ENCODE peak calls at places on chromosomes 2 and 18, in five cellular contexts. H is hepatocyte, U is Peyer's patch, N is foreskin fibroblast, M is WERI-Rb-1. P is an unnamed sample.

GRCh38 chr2:223647258-223647952 is 45.2 kb upstream of the SCG2 start:
- DNase-seq in N (peak; percentile 29), U (no peak), H (no peak), M (no peak), P (no peak)

GRCh38 chr18:8893221-8893620 is 187.9 kb downstream of the MTCL1 start:
- DNase-seq in M (no peak), N (no peak), U (no peak), H (no peak), P (no peak)

GRCh38 chr2:173898178-173898668 is 67.0 kb downstream of the SP3 start:
- DNase-seq in M (no peak), U (no peak), N (no peak), H (no peak), P (no peak)

GRCh38 chr2:47288864-47289263 is 114.1 kb upstream of the MSH2 start:
- DNase-seq in M (no peak), N (peak; percentile 82), U (no peak), H (no peak), P (peak; percentile 98)

GRCh38 chr18:48836231-48836805 is 114.4 kb downstream of the SMAD7 start:
- DNase-seq in U (no peak), N (no peak), M (no peak), H (no peak), P (no peak)

GRCh38 chr18:56382541-56382940 is 255.9 kb downstream of the TXNL1 start:
- DNase-seq in N (no peak), M (no peak), H (no peak), U (no peak), P (peak; percentile 51)

GRCh38 chr2:143148757-143149156 is 19.5 kb downstream of the ARHGAP15 start:
- DNase-seq in U (no peak), N (no peak), M (no peak), H (no peak), P (no peak)

GRCh38 chr2:230326453-230327417 is at the start of gene SP140L:
- DNase-seq in M (no peak), H (peak; percentile 72), U (peak; percentile 84), N (peak; percentile 75), P (peak; percentile 83)

GRCh38 chr2:15425707-15426106 is 135.4 kb downstream of the NBAS start:
- DNase-seq in M (no peak), U (no peak), H (peak; percentile 16), N (no peak), P (no peak)

GRCh38 chr2:122072666-122073065 is 317.2 kb downstream of the TSN start:
- DNase-seq in H (no peak), U (no peak), M (no peak), N (no peak), P (peak; percentile 34)

GRCh38 chr2:46146866-46147502 is 150.2 kb upstream of the EPAS1 start:
- DNase-seq in M (no peak), N (no peak), U (no peak), H (no peak), P (no peak)

GRCh38 chr2:158988501-158988900 is 20.1 kb downstream of the TANC1 start:
- DNase-seq in N (no peak), U (no peak), M (no peak), H (no peak), P (no peak)

GRCh38 chr2:181573140-181573736 is 83.7 kb downstream of the CERKL start:
- DNase-seq in H (peak; percentile 47), N (peak; percentile 9), U (no peak), M (no peak), P (peak; percentile 33)

GRCh38 chr2:169039702-169040101 is 8.6 kb upstream of the ABCB11 start:
- DNase-seq in N (no peak), M (no peak), H (no peak), U (no peak), P (no peak)

GRCh38 chr2:216302981-216303676 is 69.2 kb downstream of the MARCHF4 start:
- DNase-seq in H (no peak), M (no peak), U (no peak), N (no peak), P (peak; percentile 95)

GRCh38 chr18:2050702-2051201 is 520.6 kb downstream of the METTL4 start:
- DNase-seq in M (no peak), H (no peak), U (no peak), N (no peak), P (no peak)

GRCh38 chr18:48455555-48456478 is 46.6 kb upstream of the ZBTB7C start:
- DNase-seq in H (peak; percentile 49), M (no peak), N (peak; percentile 64), U (no peak), P (peak; percentile 94)

GRCh38 chr2:138010890-138011289 is 46.6 kb downstream of the HNMT start:
- DNase-seq in N (no peak), M (no peak), H (no peak), U (no peak), P (no peak)

GRCh38 chr2:55051026-55051866 is 995 bp upstream of the RTN4 start:
- DNase-seq in N (peak; percentile 99), M (no peak), H (peak; percentile 87), U (peak; percentile 37), P (peak; percentile 100)

DNA sequence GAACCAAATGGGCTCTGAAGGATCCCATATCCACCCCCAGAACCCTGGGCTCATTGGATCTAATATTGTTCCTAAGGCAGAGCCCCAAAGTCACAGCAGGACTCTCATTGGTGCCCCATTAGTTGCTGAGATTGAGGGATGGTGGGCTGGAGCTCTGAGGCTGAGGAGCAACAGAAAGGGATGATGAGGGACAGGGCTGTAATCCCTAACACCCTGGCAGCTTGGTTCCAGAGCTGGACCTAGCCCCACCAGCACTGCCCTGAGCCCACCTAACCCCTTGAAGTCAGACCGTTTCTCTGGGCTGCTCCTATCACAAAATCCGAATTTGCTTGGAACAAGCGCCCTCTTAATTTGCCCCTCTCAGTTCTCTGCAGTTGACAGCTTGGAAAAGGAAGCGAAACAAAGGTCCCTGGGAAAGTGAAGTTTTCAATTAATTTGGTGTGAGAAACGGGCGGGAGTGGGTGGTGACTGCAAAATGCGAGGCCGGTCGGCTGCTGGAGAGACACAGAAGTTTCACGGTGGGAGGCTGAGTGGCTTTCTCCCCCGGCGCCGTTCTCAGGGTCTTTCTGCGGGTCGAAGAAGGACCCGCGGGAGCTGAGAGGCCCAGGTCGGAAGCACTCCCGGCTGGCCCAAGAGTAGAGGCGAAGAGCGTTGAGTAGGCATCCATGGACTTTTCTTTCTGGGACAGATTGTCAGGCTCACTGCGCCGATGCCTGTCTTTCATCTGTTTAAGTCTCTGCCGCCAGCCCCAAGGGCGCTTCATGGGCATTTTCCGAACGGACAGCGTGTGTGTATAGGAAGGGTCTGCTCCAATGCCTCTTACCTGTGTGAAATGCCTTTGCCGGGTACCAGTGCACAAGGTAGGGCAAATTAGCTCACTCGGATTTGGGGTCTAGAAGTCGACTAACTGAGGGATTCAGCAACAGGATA is 927 bp upstream of the HOXD13 start:
- DNase-seq in U (no peak), H (no peak), N (no peak), M (no peak), P (no peak)
- H3K4me3 ChIP-seq in U (no peak overlapping the region), H (peak overlapping the region; percentile 21), N (no peak overlapping the region), M (no peak overlapping the region), P (no peak overlapping the region)

DNA sequence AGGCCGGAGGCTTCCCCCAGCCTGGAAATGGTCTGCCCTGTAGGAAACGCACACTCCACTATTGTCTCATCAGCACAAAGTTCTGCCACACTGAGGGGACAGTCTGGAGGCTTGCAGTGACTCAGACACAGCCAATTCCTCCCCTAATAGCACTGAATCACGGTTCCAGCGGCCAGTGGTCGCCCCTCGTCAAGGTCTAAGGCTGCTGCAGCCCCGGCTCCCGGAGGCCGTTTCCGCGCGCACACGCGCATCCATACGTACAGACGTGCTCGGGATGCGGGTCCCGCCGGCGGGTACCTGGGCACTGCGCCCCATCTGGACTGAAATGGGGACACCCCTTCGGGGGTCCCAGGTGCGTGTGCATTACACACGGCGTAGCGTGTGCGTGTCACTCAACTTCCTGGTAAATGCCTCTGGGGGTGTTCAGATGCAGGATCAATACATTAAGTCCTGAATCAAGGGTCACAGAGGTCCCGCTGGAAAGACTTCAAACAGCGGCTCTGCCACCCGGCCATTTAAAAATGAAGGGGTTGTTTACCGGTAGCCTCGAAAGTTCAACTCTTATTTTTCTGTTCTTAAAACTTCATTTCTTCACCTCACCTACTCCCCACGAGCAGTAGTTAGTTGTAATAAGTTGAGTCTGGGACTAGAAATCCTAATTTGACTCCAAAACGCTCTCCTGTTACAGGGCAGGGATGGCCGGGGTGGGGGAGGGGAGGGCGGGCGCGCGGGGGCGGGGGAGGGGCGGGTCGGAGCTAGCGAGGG is 575 bp upstream of the ZNF516 start:
- DNase-seq in M (peak; percentile 59), H (peak; percentile 69), N (peak; percentile 50), U (no peak), P (peak; percentile 39)
- H3K4me3 ChIP-seq in M (peak overlapping the region; percentile 80), H (peak overlapping the region; percentile 64), N (peak overlapping the region; percentile 84), U (peak overlapping the region; percentile 52), P (peak overlapping the region; percentile 86)

DNA sequence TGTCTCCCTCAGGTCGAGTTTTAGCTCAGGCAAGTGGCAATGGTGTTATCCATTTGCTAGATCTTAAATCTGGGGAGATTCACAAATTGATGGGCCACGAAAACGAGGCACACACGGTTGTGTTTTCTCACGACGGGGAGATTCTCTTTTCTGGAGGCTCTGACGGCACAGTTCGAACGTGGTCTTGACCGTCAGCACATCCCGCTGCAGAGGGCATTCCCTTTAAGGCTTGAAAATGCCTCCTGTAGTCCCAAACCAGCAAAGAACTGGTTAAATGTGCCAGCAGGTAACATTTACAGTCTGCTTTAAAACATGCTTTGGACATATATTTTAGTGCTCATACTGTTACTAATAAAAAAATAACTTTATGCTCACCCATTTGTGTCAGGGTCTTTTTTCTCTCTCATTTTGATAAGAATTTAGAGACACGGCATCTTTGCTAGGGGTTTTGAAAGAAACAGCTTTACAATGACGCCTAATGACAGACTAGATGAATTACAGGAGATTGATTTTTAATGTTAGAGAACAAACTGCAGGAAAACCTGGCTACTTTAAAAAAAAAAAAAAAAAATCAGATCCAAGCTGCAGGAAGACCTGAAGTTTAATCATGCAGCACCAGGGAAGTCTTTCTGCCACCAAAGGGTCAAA is 602 bp upstream of the VWC2L start:
- DNase-seq in N (no peak), U (no peak), M (no peak), H (no peak), P (no peak)
- H3K4me3 ChIP-seq in N (no peak overlapping the region), U (no peak overlapping the region), M (peak overlapping the region; percentile 26), H (no peak overlapping the region), P (no peak overlapping the region)

GRCh38 chr2:74741076-74741460 is 87.0 kb downstream of the SEMA4F start:
- DNase-seq in N (no peak), U (no peak), H (no peak), M (no peak), P (no peak)

GRCh38 chr2:74739129-74739528 is 85.1 kb downstream of the SEMA4F start:
- DNase-seq in U (no peak), H (no peak), N (no peak), M (no peak), P (no peak)

GRCh38 chr2:74739733-74740241 is 85.7 kb downstream of the SEMA4F start:
- DNase-seq in H (no peak), U (no peak), N (no peak), M (no peak), P (no peak)

GRCh38 chr2:74741651-74742050 is 87.6 kb downstream of the SEMA4F start:
- DNase-seq in U (no peak), N (no peak), M (peak; percentile 58), H (no peak), P (no peak)

DNA sequence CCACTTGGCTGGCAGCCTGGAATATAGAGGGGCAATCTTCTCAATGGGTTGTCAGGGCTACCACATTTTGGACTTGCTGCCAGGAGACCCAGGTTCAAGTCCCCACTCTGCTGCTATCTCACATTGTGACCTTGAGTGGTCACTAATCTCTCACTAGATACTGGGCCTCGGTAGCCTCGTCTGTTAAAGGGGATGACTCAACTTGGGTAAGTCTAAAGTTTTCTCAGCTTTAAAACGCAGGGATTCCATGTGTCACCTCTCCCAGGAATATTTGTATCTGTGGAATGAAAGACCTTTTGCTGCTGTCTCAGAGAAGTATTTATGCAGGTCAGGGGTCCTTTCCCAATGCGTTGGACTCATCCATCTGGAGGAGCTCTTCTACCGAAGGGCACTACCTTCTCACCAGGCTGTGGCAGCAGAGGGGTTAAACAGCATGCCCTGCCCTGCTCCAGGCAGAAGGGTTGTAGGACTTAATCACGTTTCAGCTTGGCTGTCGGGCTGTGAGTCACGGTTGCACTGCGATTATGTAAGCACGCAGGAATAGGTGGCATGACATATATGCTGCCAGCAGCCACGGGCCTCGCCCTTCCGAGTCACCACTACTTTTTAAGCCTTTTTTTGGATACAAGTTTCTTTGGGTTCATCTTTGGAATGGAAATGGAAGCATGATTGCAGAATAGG is 86.5 kb downstream of the SEMA4F start:
- DNase-seq in M (peak; percentile 64), U (no peak), N (peak; percentile 95), H (peak; percentile 87), P (peak; percentile 97)
- H3K4me3 ChIP-seq in M (no peak overlapping the region), U (no peak overlapping the region), N (no peak overlapping the region), H (no peak overlapping the region), P (no peak overlapping the region)

P was measured in AG10803.